ENCODE peak calls at places on chromosomes 1 and 21, in eight cellular contexts. W is upper lobe of left lung, H is H1, V is transverse colon, P is prostate gland, C is GM23338, E is HCT116, Q is HL-60. N is an unnamed sample.
A peak's percentile ranks its signal among the peaks of the same experiment; 100 is the strongest.

GRCh38 chr1:1763657-1764621 is 14.3 kb downstream of the NADK start:
- DNase-seq in Q (peak; percentile 99), P (no peak), H (no peak), W (peak; percentile 96), C (no peak), E (no peak), V (no peak), N (no peak)

GRCh38 chr1:201653238-201653637 is 114.3 kb downstream of the NAV1 start:
- DNase-seq in W (no peak), C (peak; percentile 46), E (no peak), H (no peak), P (no peak), V (no peak), Q (peak; percentile 11), N (no peak)

GRCh38 chr1:181784039-181784683 is 277.4 kb downstream of the ZNF648 start:
- DNase-seq in H (no peak), V (no peak), C (no peak), E (no peak), W (no peak), P (peak; percentile 36), Q (peak; percentile 70), N (no peak)

GRCh38 chr1:25469177-25469576 is 38.5 kb downstream of the MACO1 start:
- DNase-seq in V (no peak), Q (no peak), E (no peak), H (no peak), W (no peak), C (no peak), P (no peak), N (no peak)

GRCh38 chr1:199619202-199619601 is 408.3 kb upstream of the NR5A2 start:
- DNase-seq in C (peak; percentile 10), P (no peak), W (no peak), E (no peak), V (no peak), H (no peak), Q (no peak), N (no peak)

GRCh38 chr1:43372172-43372571 is 4.4 kb upstream of the ELOVL1 start:
- DNase-seq in H (no peak), E (peak; percentile 42), W (no peak), Q (no peak), V (no peak), P (no peak), C (no peak), N (no peak)

GRCh38 chr1:38607526-38607925 is 252.0 kb downstream of the RRAGC start:
- DNase-seq in V (no peak), W (no peak), C (no peak), H (no peak), E (no peak), Q (no peak), P (no peak), N (peak; percentile 78)

GRCh38 chr1:182602945-182603645 is 1.1 kb downstream of the RGS16 start:
- DNase-seq in V (no peak), C (no peak), E (no peak), H (no peak), W (peak; percentile 73), P (no peak), Q (no peak), N (no peak)

GRCh38 chr1:175935166-175935565 is 191.8 kb upstream of the TNR start:
- DNase-seq in V (no peak), C (no peak), E (no peak), W (no peak), H (no peak), P (no peak), Q (no peak), N (no peak)

GRCh38 chr1:167312871-167313270 is 92.2 kb downstream of the POU2F1 start:
- DNase-seq in Q (no peak), H (no peak), W (no peak), E (no peak), P (no peak), V (no peak), C (no peak), N (no peak)

GRCh38 chr1:30778156-30778978 is 20.8 kb upstream of the LAPTM5 start:
- DNase-seq in E (no peak), Q (no peak), C (no peak), P (no peak), H (no peak), V (no peak), W (no peak), N (no peak)

GRCh38 chr1:169697769-169698168 is 13.7 kb downstream of the SELL start:
- DNase-seq in H (no peak), Q (peak; percentile 18), C (no peak), W (no peak), E (no peak), V (no peak), P (no peak), N (no peak)

GRCh38 chr1:97006044-97006676 is 284.6 kb downstream of the PTBP2 start:
- DNase-seq in W (no peak), V (no peak), H (no peak), Q (no peak), C (no peak), P (no peak), E (no peak), N (no peak)

GRCh38 chr1:228018125-228018398 is 11.3 kb downstream of the WNT3A start:
- DNase-seq in C (no peak), V (no peak), E (no peak), Q (no peak), H (no peak), P (no peak), W (no peak), N (no peak)

GRCh38 chr21:42263591-42264131 is 44.7 kb downstream of the ABCG1 start:
- DNase-seq in V (no peak), H (no peak), Q (peak; percentile 50), E (no peak), W (peak; percentile 76), C (peak; percentile 26), P (peak; percentile 63), N (no peak)
- TF ChIP-seq POLR2AphosphoS5 in V (no peak), H (no peak), Q (no peak), E (no peak), W (peak; percentile 91), C (no peak), P (peak; percentile 47), N (peak; percentile 66)

GRCh38 chr1:178684542-178685000 is 40.5 kb upstream of the RALGPS2 start:
- DNase-seq in E (peak; percentile 65), V (no peak), C (no peak), H (no peak), P (no peak), Q (no peak), W (no peak), N (no peak)
- TF ChIP-seq POLR2AphosphoS5 in E (no peak), V (no peak), C (no peak), H (no peak), P (no peak), Q (no peak), W (no peak), N (no peak)

GRCh38 chr1:21302747-21303715 is 12.8 kb upstream of the ECE1 start:
- DNase-seq in E (no peak), Q (no peak), W (no peak), V (peak; percentile 84), P (no peak), C (no peak), H (no peak), N (no peak)
- TF ChIP-seq POLR2AphosphoS5 in E (no peak), Q (no peak), W (no peak), V (no peak), P (no peak), C (no peak), H (no peak), N (no peak)

GRCh38 chr1:20279507-20279906 is 11.2 kb upstream of the VWA5B1 start:
- DNase-seq in P (no peak), E (no peak), Q (no peak), V (peak; percentile 43), C (no peak), W (no peak), H (no peak), N (no peak)

GRCh38 chr1:20280906-20281305 is 9.8 kb upstream of the VWA5B1 start:
- DNase-seq in H (no peak), E (no peak), V (peak; percentile 24), C (no peak), P (no peak), W (no peak), Q (no peak), N (no peak)

GRCh38 chr1:20281801-20282200 is 8.9 kb upstream of the VWA5B1 start:
- DNase-seq in H (no peak), P (no peak), W (no peak), E (no peak), Q (no peak), C (no peak), V (no peak), N (no peak)

GRCh38 chr1:20278692-20279130 is 12.0 kb upstream of the VWA5B1 start:
- DNase-seq in E (no peak), W (no peak), H (no peak), P (no peak), C (peak; percentile 75), Q (no peak), V (no peak), N (no peak)

GRCh38 chr1:20280399-20280798 is 10.3 kb upstream of the VWA5B1 start:
- DNase-seq in C (no peak), E (no peak), H (no peak), Q (no peak), P (no peak), V (no peak), W (no peak), N (no peak)
- TF ChIP-seq POLR2AphosphoS5 in C (no peak), E (no peak), H (no peak), Q (no peak), P (no peak), V (no peak), W (no peak), N (no peak)

DNA sequence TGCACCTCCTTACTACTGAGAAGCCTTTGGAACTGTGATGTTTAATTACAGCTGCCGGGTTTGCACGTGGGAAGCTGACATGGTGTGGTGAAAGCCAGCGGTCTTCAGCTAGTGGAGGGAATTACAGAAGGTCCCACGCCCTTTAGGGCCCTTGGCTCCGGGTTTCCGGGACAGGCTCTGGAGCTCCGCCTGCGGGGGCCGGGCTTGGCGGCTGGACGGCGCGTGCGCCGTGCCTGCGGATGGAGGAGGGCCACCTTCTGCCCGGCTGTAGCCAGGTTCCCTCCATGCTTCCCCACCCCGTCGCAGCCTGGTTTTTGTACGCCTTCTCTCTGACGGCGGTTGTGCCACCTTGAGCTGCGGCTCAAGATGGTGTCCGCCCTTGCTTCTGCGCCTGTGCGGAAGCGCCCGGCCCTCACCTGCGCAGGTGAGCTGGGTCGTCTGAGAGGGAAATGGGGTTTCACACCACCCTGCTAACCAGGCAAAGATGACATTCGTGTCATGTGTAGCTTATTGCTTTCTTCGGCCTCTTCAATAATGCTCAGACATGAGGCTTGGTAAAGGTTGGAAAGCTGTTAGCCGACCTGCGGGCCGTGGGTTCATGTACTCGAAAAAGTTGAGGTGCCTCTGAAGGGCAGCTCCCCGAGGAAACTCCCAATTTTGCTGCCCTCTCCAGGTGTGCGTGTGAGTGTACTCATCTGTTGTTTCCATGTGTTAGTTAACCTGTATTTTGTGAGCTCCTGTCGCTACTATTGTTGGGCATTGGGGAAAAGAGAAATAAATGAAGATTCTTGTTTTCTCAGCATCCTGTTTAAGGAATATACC is 36.6 kb upstream of the OPRD1 start:
- DNase-seq in C (peak; percentile 89), V (peak; percentile 86), W (peak; percentile 86), P (peak; percentile 60), H (no peak), E (no peak), Q (peak; percentile 86), N (no peak)
- TF ChIP-seq POLR2AphosphoS5 in C (peak; percentile 60), V (peak; percentile 65), W (peak; percentile 37), P (peak; percentile 81), H (no peak), E (no peak), Q (peak; percentile 52), N (peak; percentile 33)

DNA sequence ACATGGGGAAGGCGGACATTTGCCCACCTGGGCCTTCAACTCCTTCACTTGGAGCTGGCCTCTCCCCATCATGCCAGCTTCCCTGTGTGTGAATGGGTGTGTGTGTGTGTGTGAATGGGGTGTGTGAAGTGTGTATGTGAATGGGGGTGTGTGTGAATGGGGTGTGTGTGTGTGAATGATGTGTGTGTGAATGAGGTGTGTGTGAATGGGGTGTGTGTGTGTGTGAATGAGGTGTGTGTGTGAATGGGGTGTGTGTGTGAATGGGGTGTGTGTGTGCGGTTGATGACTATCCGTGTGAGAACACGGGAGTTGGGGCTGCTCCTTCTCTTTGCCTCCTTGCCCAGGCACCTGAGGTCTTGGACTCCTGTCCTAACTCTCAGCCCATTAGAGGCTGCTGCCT is 9.6 kb downstream of the MFSD2A start:
- DNase-seq in E (no peak), V (no peak), Q (no peak), C (no peak), H (no peak), P (no peak), W (no peak), N (no peak)
- TF ChIP-seq POLR2AphosphoS5 in E (no peak), V (no peak), Q (no peak), C (no peak), H (peak; percentile 66), P (no peak), W (no peak), N (no peak)

N was measured in esophagus muscularis mucosa.